ENCODE peak calls at places on chromosomes 12 and 14, in six cellular contexts. K is left ventricle myocardium inferior, M is GM12865, C is GM20000, S is fibroblast of mammary gland, I is endothelial cell. T is an unnamed sample.

GRCh38 chr12:104588048-104588942 is 131.5 kb downstream of the CHST11 start:
- DNase-seq in K (no peak), M (no peak), C (no peak), S (peak), I (no peak), T (no peak)

GRCh38 chr14:33932526-33933292 is 18.2 kb downstream of the EGLN3 start:
- DNase-seq in K (no peak), M (no peak), C (no peak), S (peak), I (no peak), T (no peak)

GRCh38 chr12:388547-389137 is 478 bp downstream of the KDM5A start:
- DNase-seq in K (peak), M (peak), C (peak), S (peak), I (peak), T (peak)

GRCh38 chr12:47222592-47222959 is 142.8 kb upstream of the AMIGO2 start:
- DNase-seq in K (no peak), M (no peak), C (no peak), S (no peak), I (no peak), T (no peak)

GRCh38 chr14:60051690-60052324 is 39.9 kb upstream of the PCNX4 start:
- DNase-seq in K (no peak), M (peak), C (no peak), S (peak), I (no peak), T (no peak)

GRCh38 chr14:102911541-102911951 is 10.9 kb upstream of the AMN start:
- DNase-seq in K (no peak), M (no peak), C (no peak), S (no peak), I (no peak), T (no peak)

GRCh38 chr12:116595186-116595585 is 36.0 kb downstream of the MAP1LC3B2 start:
- DNase-seq in K (no peak), M (no peak), C (no peak), S (peak), I (no peak), T (no peak)

GRCh38 chr14:26730929-26731618 is 133.2 kb upstream of the NOVA1 start:
- DNase-seq in K (no peak), M (no peak), C (no peak), S (peak), I (peak), T (no peak)

GRCh38 chr14:38079886-38080285 is 127.8 kb upstream of the SSTR1 start:
- DNase-seq in K (no peak), M (no peak), C (no peak), S (no peak), I (no peak), T (no peak)

GRCh38 chr12:6092784-6093722 is 31.4 kb downstream of the VWF start:
- DNase-seq in K (no peak), M (no peak), C (no peak), S (peak), I (no peak), T (peak)
- TF ChIP-seq CTCF in K (no peak), M (no peak), C (no peak), S (no peak), I (no peak), T (no peak)

GRCh38 chr12:62793256-62794217 is 141.4 kb downstream of the PPM1H start:
- DNase-seq in K (peak), M (peak), C (peak), S (peak), I (peak), T (peak)

GRCh38 chr12:62789856-62790255 is 145.1 kb downstream of the PPM1H start:
- DNase-seq in K (no peak), M (no peak), C (no peak), S (no peak), I (no peak), T (no peak)

GRCh38 chr12:62792526-62792925 is 142.4 kb downstream of the PPM1H start:
- DNase-seq in K (no peak), M (no peak), C (no peak), S (no peak), I (no peak), T (no peak)

GRCh38 chr12:62799126-62799736 is 135.7 kb downstream of the PPM1H start:
- DNase-seq in K (no peak), M (peak), C (peak), S (peak), I (peak), T (no peak)

GRCh38 chr12:62794218-62794583 is 140.7 kb downstream of the PPM1H start:
- DNase-seq in K (no peak), M (no peak), C (no peak), S (no peak), I (no peak), T (no peak)
- TF ChIP-seq CTCF in K (no peak), M (no peak), C (no peak), S (no peak), I (no peak), T (no peak)

GRCh38 chr14:22558221-22558913 is 30.7 kb downstream of the DAD1 start:
- DNase-seq in K (no peak), M (peak), C (no peak), S (no peak), I (peak), T (no peak)
- TF ChIP-seq CTCF in K (no peak), M (peak), C (no peak), S (no peak), I (no peak), T (no peak)

GRCh38 chr12:54390668-54391551 is 6.4 kb upstream of the ZNF385A start:
- DNase-seq in K (peak), M (peak), C (peak), S (no peak), I (peak), T (no peak)

GRCh38 chr12:54389139-54389508 is 4.6 kb upstream of the ZNF385A start:
- DNase-seq in K (no peak), M (no peak), C (no peak), S (no peak), I (no peak), T (no peak)

GRCh38 chr12:54390176-54390667 is 5.7 kb upstream of the ZNF385A start:
- DNase-seq in K (peak), M (no peak), C (no peak), S (no peak), I (peak), T (no peak)

GRCh38 chr12:54388214-54389138 is 3.9 kb upstream of the ZNF385A start:
- DNase-seq in K (no peak), M (no peak), C (no peak), S (no peak), I (no peak), T (no peak)

GRCh38 chr12:54389536-54390175 is 5.1 kb upstream of the ZNF385A start:
- DNase-seq in K (peak), M (no peak), C (no peak), S (no peak), I (no peak), T (no peak)
- TF ChIP-seq CTCF in K (no peak), M (no peak), C (no peak), S (no peak), I (no peak), T (no peak)

DNA sequence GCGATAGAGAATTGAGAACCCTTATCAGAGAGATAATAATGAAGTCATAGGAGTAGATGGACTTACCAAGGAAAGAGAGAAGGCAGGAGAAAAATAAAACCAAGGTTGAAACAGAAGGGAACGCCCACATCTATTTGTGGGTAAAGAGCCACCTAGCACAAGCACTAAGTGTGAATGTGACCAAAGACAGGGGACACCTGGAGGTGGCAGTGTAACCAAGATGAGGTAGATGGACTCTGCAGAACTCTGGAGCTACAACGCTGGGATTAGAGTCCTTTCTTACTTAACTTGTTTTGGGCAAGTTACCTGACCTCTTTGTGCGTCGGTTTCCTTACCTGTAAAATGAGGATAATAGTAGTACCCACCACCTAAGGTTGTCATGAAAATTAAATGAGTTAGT is 101.9 kb downstream of the SLC5A8 start:
- DNase-seq in K (no peak), M (no peak), C (no peak), S (no peak), I (no peak), T (no peak)
- TF ChIP-seq CTCF in K (no peak), M (no peak), C (no peak), S (no peak), I (no peak), T (no peak)

DNA sequence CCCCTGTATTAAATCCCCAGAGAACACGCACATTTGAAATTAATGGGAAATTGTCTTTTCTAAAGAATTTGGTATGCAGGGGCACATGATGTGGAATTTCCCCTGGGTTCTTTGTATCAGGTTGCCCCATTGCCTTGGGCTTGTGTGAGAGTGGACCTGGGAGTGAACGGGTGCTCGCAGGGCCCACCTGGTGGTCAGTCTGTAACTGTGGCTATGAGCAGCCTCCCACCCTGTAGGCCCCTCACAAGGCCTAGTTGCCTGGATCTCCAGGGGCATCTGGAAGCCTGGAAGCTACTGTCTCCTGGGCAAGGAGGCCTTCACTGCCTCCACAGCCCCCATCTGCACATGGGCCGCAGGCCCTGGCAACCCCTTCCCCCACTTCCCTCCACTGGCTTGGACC is 96.7 kb downstream of the SLC25A47 start:
- DNase-seq in K (no peak), M (no peak), C (no peak), S (no peak), I (peak), T (no peak)
- TF ChIP-seq CTCF in K (no peak), M (no peak), C (no peak), S (no peak), I (peak), T (no peak)

DNA sequence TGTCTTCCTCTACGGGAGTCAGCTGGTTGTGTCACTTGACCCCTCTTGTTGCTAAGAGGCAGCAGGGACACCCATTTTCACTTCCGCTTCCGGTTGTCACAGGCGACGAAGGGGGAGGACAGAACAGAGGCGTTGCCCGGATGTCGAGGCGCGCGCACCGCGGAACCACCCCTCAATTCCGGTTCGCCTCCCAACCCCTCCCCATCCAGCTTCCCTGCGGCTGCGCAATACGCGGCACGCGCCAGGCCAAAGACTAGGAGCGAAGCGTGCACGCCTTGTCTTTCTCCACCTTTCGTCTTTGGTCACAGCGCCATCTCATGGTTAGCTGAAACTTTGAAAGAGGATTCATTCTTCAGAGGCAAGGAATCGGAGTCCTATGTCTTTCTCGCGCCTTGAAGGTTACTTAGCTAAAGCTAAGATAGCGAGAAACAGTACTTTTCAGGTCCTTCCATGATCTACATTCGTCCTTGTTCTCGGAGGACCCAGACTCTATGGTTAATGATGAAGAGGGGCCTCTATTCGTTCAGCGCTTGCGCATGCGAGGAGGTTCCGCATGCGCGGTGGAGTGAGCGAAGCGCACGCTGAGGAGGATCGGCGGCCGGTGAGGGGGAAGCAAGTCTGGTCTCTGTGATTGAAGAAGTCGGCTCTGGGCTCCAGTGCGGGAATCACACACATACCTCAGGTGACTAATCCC is at the start of the genes ATP6V1D and EIF2S1:
- DNase-seq in K (peak), M (peak), C (peak), S (peak), I (peak), T (peak)
- TF ChIP-seq CTCF in K (peak), M (peak), C (peak), S (peak), I (peak), T (peak)

GRCh38 chr12:32399373-32400113 is at the start of gene FGD4:
- DNase-seq in K (peak), M (peak), C (peak), S (peak), I (peak), T (peak)
- TF ChIP-seq CTCF in K (peak), M (peak), C (peak), S (peak), I (peak), T (no peak)

T was measured in coronary artery.